ENCODE peak calls at places on chromosomes 6 and 20, in eight cellular contexts. G is sigmoid colon; U is ascending aorta; V is left lung; Z is CD8-positive, alpha-beta memory T cell; D is stimulated activated naive CD8-positive, alpha-beta T cell treated with anti-CD3 and anti-CD28 coated beads, Interleukin-15, Interleukin-2, amounts not matched to agents 100 U/mL and 50 U/mL, for 24 hours; N is astrocyte of the hippocampus; K is HFFc6. R is an unnamed sample.

GRCh38 chr6:111717621-111718020 is 111.9 kb upstream of the TRAF3IP2 start:
- DNase-seq in G (no peak), U (no peak), K (no peak), V (no peak), N (no peak), Z (no peak), D (no peak), R (no peak)

GRCh38 chr6:127775371-127775770 is 125.5 kb downstream of the THEMIS start:
- DNase-seq in D (no peak), G (no peak), Z (no peak), V (no peak), U (no peak), K (peak), N (peak), R (no peak)

GRCh38 chr20:34368547-34368946 is 5.5 kb downstream of the ITCH start:
- DNase-seq in U (no peak), D (no peak), N (peak), K (no peak), Z (no peak), V (no peak), G (no peak), R (peak)

GRCh38 chr6:89117285-89118108 is at the start of gene SRSF12:
- DNase-seq in U (no peak), D (peak), V (peak), K (no peak), G (no peak), N (peak), Z (peak), R (peak)

GRCh38 chr20:63705232-63706026 is 2.3 kb downstream of the ARFRP1 start:
- DNase-seq in N (no peak), V (no peak), K (no peak), D (no peak), G (peak), U (no peak), Z (no peak), R (peak)

GRCh38 chr6:26520840-26521484 is 17.2 kb upstream of the HMGN4 start:
- DNase-seq in U (peak), G (peak), K (peak), N (peak), Z (peak), V (peak), D (peak), R (peak)

GRCh38 chr20:4973330-4974097 is 27.8 kb downstream of the SLC23A2 start:
- DNase-seq in D (peak), U (no peak), Z (no peak), N (peak), G (peak), K (peak), V (peak), R (peak)

GRCh38 chr20:36085686-36086267 is 68.8 kb upstream of the EPB41L1 start:
- DNase-seq in D (peak), U (no peak), V (peak), N (peak), K (peak), Z (no peak), G (no peak), R (peak)